ENCODE peak calls at places on chromosomes 16 and 17, in six cellular contexts. One of them, this sample, is unnamed.

GRCh38 chr16:10465821-10466220 is 80.0 kb downstream of the ATF7IP2 start:
- DNase-seq in hepatocyte: no peak
- DNase-seq in IMR-90: peak
- DNase-seq in cardiac fibroblast: peak
- DNase-seq in DND-41: no peak
- DNase-seq in dorsolateral prefrontal cortex: no peak
- DNase-seq in this sample: no peak

GRCh38 chr17:40069751-40070643 is 7.2 kb downstream of the THRA start:
- DNase-seq in dorsolateral prefrontal cortex: no peak
- DNase-seq in hepatocyte: peak
- DNase-seq in DND-41: peak
- DNase-seq in cardiac fibroblast: peak
- DNase-seq in IMR-90: peak
- DNase-seq in this sample: no peak

GRCh38 chr17:1583569-1583968 is 21.0 kb upstream of the PITPNA start:
- DNase-seq in cardiac fibroblast: no peak
- DNase-seq in IMR-90: no peak
- DNase-seq in hepatocyte: no peak
- DNase-seq in dorsolateral prefrontal cortex: no peak
- DNase-seq in DND-41: no peak
- DNase-seq in this sample: no peak

GRCh38 chr17:49901460-49902331 is 53.8 kb upstream of the TAC4 start:
- DNase-seq in IMR-90: no peak
- DNase-seq in DND-41: no peak
- DNase-seq in cardiac fibroblast: no peak
- DNase-seq in dorsolateral prefrontal cortex: no peak
- DNase-seq in hepatocyte: peak
- DNase-seq in this sample: peak

GRCh38 chr16:64242510-64242909 is 879.4 kb downstream of the CDH11 start:
- DNase-seq in cardiac fibroblast: no peak
- DNase-seq in hepatocyte: no peak
- DNase-seq in DND-41: no peak
- DNase-seq in dorsolateral prefrontal cortex: no peak
- DNase-seq in IMR-90: no peak
- DNase-seq in this sample: no peak

GRCh38 chr16:2966803-2967184 is 2.4 kb upstream of the PAQR4 start:
- DNase-seq in cardiac fibroblast: no peak
- DNase-seq in dorsolateral prefrontal cortex: no peak
- DNase-seq in hepatocyte: no peak
- DNase-seq in DND-41: no peak
- DNase-seq in IMR-90: no peak
- DNase-seq in this sample: peak

GRCh38 chr17:17024778-17025300 is 17.4 kb upstream of the MPRIP start:
- DNase-seq in DND-41: no peak
- DNase-seq in IMR-90: no peak
- DNase-seq in cardiac fibroblast: no peak
- DNase-seq in hepatocyte: no peak
- DNase-seq in dorsolateral prefrontal cortex: no peak
- DNase-seq in this sample: peak

GRCh38 chr17:52470553-52470952 is 312.0 kb upstream of the CA10 start:
- DNase-seq in hepatocyte: no peak
- DNase-seq in dorsolateral prefrontal cortex: no peak
- DNase-seq in cardiac fibroblast: no peak
- DNase-seq in IMR-90: no peak
- DNase-seq in DND-41: no peak
- DNase-seq in this sample: no peak

GRCh38 chr17:43176119-43176570 is 5.1 kb downstream of the NBR1 start:
- DNase-seq in hepatocyte: peak
- DNase-seq in IMR-90: no peak
- DNase-seq in DND-41: no peak
- DNase-seq in cardiac fibroblast: no peak
- DNase-seq in dorsolateral prefrontal cortex: no peak
- DNase-seq in this sample: no peak

GRCh38 chr16:80300876-80301275 is 239.9 kb upstream of the DYNLRB2 start:
- DNase-seq in IMR-90: peak
- DNase-seq in cardiac fibroblast: peak
- DNase-seq in dorsolateral prefrontal cortex: no peak
- DNase-seq in DND-41: no peak
- DNase-seq in hepatocyte: no peak
- DNase-seq in this sample: no peak

GRCh38 chr17:60049936-60050335 is 28.8 kb downstream of the HEATR6 start:
- DNase-seq in cardiac fibroblast: peak
- DNase-seq in DND-41: no peak
- DNase-seq in IMR-90: peak
- DNase-seq in dorsolateral prefrontal cortex: no peak
- DNase-seq in hepatocyte: no peak
- DNase-seq in this sample: no peak

GRCh38 chr17:41308251-41308917 is 725 bp downstream of the KRTAP16-1 start:
- DNase-seq in IMR-90: no peak
- DNase-seq in cardiac fibroblast: no peak
- DNase-seq in hepatocyte: no peak
- DNase-seq in dorsolateral prefrontal cortex: peak
- DNase-seq in DND-41: peak
- DNase-seq in this sample: peak

GRCh38 chr17:9138161-9138717 is 116.9 kb downstream of the NTN1 start:
- DNase-seq in hepatocyte: no peak
- DNase-seq in IMR-90: no peak
- DNase-seq in cardiac fibroblast: no peak
- DNase-seq in dorsolateral prefrontal cortex: no peak
- DNase-seq in DND-41: no peak
- DNase-seq in this sample: no peak

GRCh38 chr16:25691519-25692091 is at the start of gene HS3ST4:
- DNase-seq in cardiac fibroblast: peak
- DNase-seq in DND-41: no peak
- DNase-seq in IMR-90: no peak
- DNase-seq in dorsolateral prefrontal cortex: no peak
- DNase-seq in hepatocyte: peak
- DNase-seq in this sample: no peak

GRCh38 chr17:5584971-5585794 is 874 bp upstream of the NLRP1 start:
- DNase-seq in cardiac fibroblast: peak
- DNase-seq in IMR-90: peak
- DNase-seq in hepatocyte: no peak
- DNase-seq in DND-41: no peak
- DNase-seq in dorsolateral prefrontal cortex: no peak
- DNase-seq in this sample: no peak

GRCh38 chr16:50841081-50841886 is 99.4 kb downstream of the CYLD start:
- DNase-seq in DND-41: no peak
- DNase-seq in hepatocyte: no peak
- DNase-seq in IMR-90: no peak
- DNase-seq in cardiac fibroblast: no peak
- DNase-seq in dorsolateral prefrontal cortex: no peak
- DNase-seq in this sample: no peak

GRCh38 chr17:64202683-64203430 is 60.2 kb downstream of the TEX2 start:
- DNase-seq in IMR-90: peak
- DNase-seq in hepatocyte: no peak
- DNase-seq in cardiac fibroblast: peak
- DNase-seq in dorsolateral prefrontal cortex: peak
- DNase-seq in DND-41: no peak
- DNase-seq in this sample: no peak

GRCh38 chr16:78297066-78297666 is 197.7 kb downstream of the WWOX start:
- DNase-seq in hepatocyte: peak
- DNase-seq in dorsolateral prefrontal cortex: no peak
- DNase-seq in DND-41: no peak
- DNase-seq in cardiac fibroblast: no peak
- DNase-seq in IMR-90: no peak
- DNase-seq in this sample: no peak

GRCh38 chr16:19066988-19067348 is 446 bp upstream of the COQ7 start:
- DNase-seq in IMR-90: no peak
- DNase-seq in cardiac fibroblast: no peak
- DNase-seq in dorsolateral prefrontal cortex: no peak
- DNase-seq in hepatocyte: no peak
- DNase-seq in DND-41: no peak
- DNase-seq in this sample: no peak

GRCh38 chr17:1933875-1934715 is 91.0 kb downstream of the RTN4RL1 start:
- DNase-seq in hepatocyte: no peak
- DNase-seq in IMR-90: no peak
- DNase-seq in dorsolateral prefrontal cortex: no peak
- DNase-seq in cardiac fibroblast: no peak
- DNase-seq in DND-41: no peak
- DNase-seq in this sample: no peak

GRCh38 chr16:59210955-59211541 is 476.9 kb upstream of the GOT2 start:
- DNase-seq in IMR-90: peak
- DNase-seq in dorsolateral prefrontal cortex: no peak
- DNase-seq in cardiac fibroblast: peak
- DNase-seq in hepatocyte: peak
- DNase-seq in DND-41: no peak
- DNase-seq in this sample: no peak
- H3K4me3 ChIP-seq in IMR-90: no peak
- H3K4me3 ChIP-seq in dorsolateral prefrontal cortex: no peak
- H3K4me3 ChIP-seq in cardiac fibroblast: no peak
- H3K4me3 ChIP-seq in hepatocyte: no peak
- H3K4me3 ChIP-seq in DND-41: no peak
- H3K4me3 ChIP-seq in this sample: no peak

GRCh38 chr16:29814592-29814991 is 1.4 kb upstream of the PAGR1 start:
- DNase-seq in hepatocyte: no peak
- DNase-seq in IMR-90: no peak
- DNase-seq in cardiac fibroblast: no peak
- DNase-seq in DND-41: no peak
- DNase-seq in dorsolateral prefrontal cortex: no peak
- DNase-seq in this sample: no peak

GRCh38 chr16:29815032-29815721 is 775 bp upstream of the PAGR1 start:
- DNase-seq in DND-41: peak
- DNase-seq in hepatocyte: peak
- DNase-seq in dorsolateral prefrontal cortex: no peak
- DNase-seq in cardiac fibroblast: no peak
- DNase-seq in IMR-90: no peak
- DNase-seq in this sample: peak

GRCh38 chr16:29815793-29816693 is at the start of gene PAGR1:
- DNase-seq in dorsolateral prefrontal cortex: peak
- DNase-seq in hepatocyte: peak
- DNase-seq in IMR-90: peak
- DNase-seq in DND-41: peak
- DNase-seq in cardiac fibroblast: peak
- DNase-seq in this sample: peak

GRCh38 chr16:29818082-29818481 is 2.1 kb downstream of the PAGR1 start:
- DNase-seq in hepatocyte: no peak
- DNase-seq in DND-41: no peak
- DNase-seq in IMR-90: no peak
- DNase-seq in dorsolateral prefrontal cortex: no peak
- DNase-seq in cardiac fibroblast: no peak
- DNase-seq in this sample: no peak

DNA sequence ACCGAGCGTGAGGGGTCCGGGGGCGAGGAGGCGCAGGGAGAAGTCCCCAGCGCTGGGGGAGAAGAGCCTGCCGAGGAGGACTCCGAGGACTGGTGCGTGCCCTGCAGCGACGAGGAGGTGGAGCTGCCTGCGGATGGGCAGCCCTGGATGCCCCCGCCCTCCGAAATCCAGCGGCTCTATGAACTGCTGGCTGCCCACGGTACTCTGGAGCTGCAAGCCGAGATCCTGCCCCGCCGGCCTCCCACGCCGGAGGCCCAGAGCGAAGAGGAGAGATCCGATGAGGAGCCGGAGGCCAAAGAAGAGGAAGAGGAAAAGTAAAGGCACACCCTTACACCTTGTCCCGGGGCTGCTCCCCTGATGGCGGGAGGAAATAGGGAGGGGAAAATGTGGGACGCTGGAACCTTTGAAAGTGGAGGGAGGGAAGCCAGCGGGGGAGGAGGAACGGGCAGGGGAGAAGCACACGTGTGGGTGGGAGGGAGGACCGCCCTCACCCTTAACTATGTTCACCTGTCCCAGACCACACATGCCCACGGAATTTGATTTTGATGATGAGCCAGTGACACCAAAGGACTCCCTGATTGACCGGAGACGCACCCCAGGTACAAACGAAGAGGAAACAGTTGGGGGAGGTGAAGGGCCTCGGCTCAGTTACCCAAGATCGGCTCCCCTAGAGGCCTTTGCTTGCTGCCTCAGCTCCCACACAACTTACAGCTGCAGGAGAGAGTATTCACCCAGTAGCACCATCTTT is 916 bp downstream of the PAGR1 start:
- DNase-seq in hepatocyte: peak
- DNase-seq in cardiac fibroblast: peak
- DNase-seq in dorsolateral prefrontal cortex: no peak
- DNase-seq in DND-41: peak
- DNase-seq in IMR-90: peak
- DNase-seq in this sample: peak
- TF ChIP-seq CTCF in hepatocyte: no peak
- TF ChIP-seq CTCF in cardiac fibroblast: peak
- TF ChIP-seq CTCF in dorsolateral prefrontal cortex: no peak
- TF ChIP-seq CTCF in DND-41: peak
- TF ChIP-seq CTCF in IMR-90: no peak
- TF ChIP-seq CTCF in this sample: no peak

GRCh38 chr17:79027274-79027924 is 3.4 kb downstream of the C1QTNF1 start:
- DNase-seq in dorsolateral prefrontal cortex: no peak
- DNase-seq in cardiac fibroblast: no peak
- DNase-seq in hepatocyte: peak
- DNase-seq in IMR-90: no peak
- DNase-seq in DND-41: no peak
- DNase-seq in this sample: peak
- H3K4me3 ChIP-seq in dorsolateral prefrontal cortex: no peak
- H3K4me3 ChIP-seq in cardiac fibroblast: peak
- H3K4me3 ChIP-seq in hepatocyte: no peak
- H3K4me3 ChIP-seq in IMR-90: no peak
- H3K4me3 ChIP-seq in DND-41: no peak
- H3K4me3 ChIP-seq in this sample: no peak

GRCh38 chr17:54888981-54889380 is 11.7 kb upstream of the TOM1L1 start:
- DNase-seq in dorsolateral prefrontal cortex: no peak
- DNase-seq in DND-41: no peak
- DNase-seq in IMR-90: no peak
- DNase-seq in cardiac fibroblast: no peak
- DNase-seq in hepatocyte: no peak
- DNase-seq in this sample: no peak

GRCh38 chr17:54888254-54888653 is 12.4 kb upstream of the TOM1L1 start:
- DNase-seq in DND-41: no peak
- DNase-seq in hepatocyte: no peak
- DNase-seq in cardiac fibroblast: no peak
- DNase-seq in IMR-90: no peak
- DNase-seq in dorsolateral prefrontal cortex: no peak
- DNase-seq in this sample: no peak

GRCh38 chr17:54892360-54892759 is 8.3 kb upstream of the TOM1L1 start:
- DNase-seq in hepatocyte: no peak
- DNase-seq in cardiac fibroblast: no peak
- DNase-seq in DND-41: no peak
- DNase-seq in IMR-90: no peak
- DNase-seq in dorsolateral prefrontal cortex: no peak
- DNase-seq in this sample: no peak

GRCh38 chr17:54887787-54888186 is 12.9 kb upstream of the TOM1L1 start:
- DNase-seq in hepatocyte: no peak
- DNase-seq in cardiac fibroblast: no peak
- DNase-seq in DND-41: no peak
- DNase-seq in dorsolateral prefrontal cortex: no peak
- DNase-seq in IMR-90: no peak
- DNase-seq in this sample: no peak

DNA sequence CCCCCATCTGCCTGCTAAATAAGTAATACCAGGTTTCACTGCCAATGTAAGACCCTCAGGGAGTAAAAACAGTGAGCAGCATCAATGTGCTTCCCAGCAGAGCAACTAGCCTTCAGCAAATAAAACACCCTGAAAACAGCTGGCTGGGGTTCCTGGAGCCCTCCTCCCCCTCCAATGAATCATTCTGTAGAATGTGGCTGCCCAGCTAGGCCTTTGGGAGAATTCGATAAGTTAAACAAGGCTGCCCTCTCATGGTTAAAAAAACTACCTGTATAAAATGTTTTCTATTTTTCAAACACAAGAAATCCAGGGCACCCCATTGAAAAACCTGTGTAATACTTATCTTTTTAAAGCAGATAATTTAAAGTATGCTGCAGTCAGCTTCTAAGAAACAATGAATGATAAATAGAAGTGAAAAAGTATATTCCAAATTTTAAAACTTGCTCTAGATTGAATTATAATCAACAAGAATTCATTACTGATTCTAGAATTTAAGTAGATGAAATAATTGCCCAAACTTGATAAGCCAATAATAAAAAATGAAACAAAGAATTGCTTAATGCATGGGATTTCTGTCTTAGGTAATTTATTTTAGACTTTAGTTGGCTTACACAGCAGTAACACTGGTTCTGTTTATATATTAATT is 9.4 kb upstream of the TOM1L1 start:
- DNase-seq in cardiac fibroblast: peak
- DNase-seq in dorsolateral prefrontal cortex: no peak
- DNase-seq in hepatocyte: peak
- DNase-seq in IMR-90: peak
- DNase-seq in DND-41: peak
- DNase-seq in this sample: no peak
- TF ChIP-seq CTCF in cardiac fibroblast: peak
- TF ChIP-seq CTCF in dorsolateral prefrontal cortex: peak
- TF ChIP-seq CTCF in hepatocyte: peak
- TF ChIP-seq CTCF in IMR-90: peak
- TF ChIP-seq CTCF in DND-41: peak
- TF ChIP-seq CTCF in this sample: peak